ENCODE peak calls at places on chromosomes 3 and 15, in ten cellular contexts. One of them, this sample, is unnamed.

GRCh38 chr3:107738486-107739183 is 215.9 kb downstream of the BBX start:
- DNase-seq in nephron progenitor cell: no peak
- DNase-seq in breast epithelium: no peak
- DNase-seq in GM13977: no peak
- DNase-seq in progenitor cell of endocrine pancreas: no peak
- DNase-seq in HFFc6: no peak
- DNase-seq in Calu3: no peak
- DNase-seq in cardiac muscle cell: no peak
- DNase-seq in stomach: no peak
- DNase-seq in hepatocyte: no peak
- DNase-seq in this sample: no peak

GRCh38 chr3:126537116-126537729 is 13.3 kb downstream of the CHST13 start:
- DNase-seq in cardiac muscle cell: no peak
- DNase-seq in breast epithelium: no peak
- DNase-seq in Calu3: no peak
- DNase-seq in progenitor cell of endocrine pancreas: no peak
- DNase-seq in nephron progenitor cell: no peak
- DNase-seq in HFFc6: no peak
- DNase-seq in GM13977: no peak
- DNase-seq in stomach: no peak
- DNase-seq in hepatocyte: no peak
- DNase-seq in this sample: no peak

GRCh38 chr15:91853968-91854943 is 748 bp downstream of the SLCO3A1 start:
- DNase-seq in progenitor cell of endocrine pancreas: peak
- DNase-seq in GM13977: no peak
- DNase-seq in Calu3: peak
- DNase-seq in hepatocyte: peak
- DNase-seq in breast epithelium: peak
- DNase-seq in cardiac muscle cell: peak
- DNase-seq in stomach: peak
- DNase-seq in nephron progenitor cell: peak
- DNase-seq in HFFc6: no peak
- DNase-seq in this sample: no peak

GRCh38 chr3:71753716-71754609 is at the start of gene GPR27:
- DNase-seq in nephron progenitor cell: peak
- DNase-seq in breast epithelium: no peak
- DNase-seq in cardiac muscle cell: peak
- DNase-seq in hepatocyte: peak
- DNase-seq in Calu3: peak
- DNase-seq in progenitor cell of endocrine pancreas: peak
- DNase-seq in GM13977: peak
- DNase-seq in stomach: no peak
- DNase-seq in HFFc6: no peak
- DNase-seq in this sample: peak

GRCh38 chr15:59200560-59200959 is 6.1 kb upstream of the LDHAL6B start:
- DNase-seq in Calu3: no peak
- DNase-seq in breast epithelium: no peak
- DNase-seq in stomach: no peak
- DNase-seq in GM13977: no peak
- DNase-seq in nephron progenitor cell: no peak
- DNase-seq in cardiac muscle cell: no peak
- DNase-seq in progenitor cell of endocrine pancreas: no peak
- DNase-seq in HFFc6: peak
- DNase-seq in hepatocyte: no peak
- DNase-seq in this sample: peak

GRCh38 chr15:37891754-37892368 is 42.6 kb upstream of the TMCO5A start:
- DNase-seq in breast epithelium: no peak
- DNase-seq in stomach: no peak
- DNase-seq in Calu3: no peak
- DNase-seq in GM13977: peak
- DNase-seq in cardiac muscle cell: peak
- DNase-seq in HFFc6: peak
- DNase-seq in progenitor cell of endocrine pancreas: no peak
- DNase-seq in nephron progenitor cell: peak
- DNase-seq in hepatocyte: peak
- DNase-seq in this sample: peak

GRCh38 chr3:127206611-127207516 is 13.9 kb downstream of the PRR23E start:
- DNase-seq in HFFc6: no peak
- DNase-seq in GM13977: no peak
- DNase-seq in breast epithelium: no peak
- DNase-seq in Calu3: no peak
- DNase-seq in progenitor cell of endocrine pancreas: no peak
- DNase-seq in cardiac muscle cell: no peak
- DNase-seq in nephron progenitor cell: no peak
- DNase-seq in stomach: peak
- DNase-seq in hepatocyte: no peak
- DNase-seq in this sample: no peak

GRCh38 chr3:77186728-77187127 is 146.8 kb downstream of the ROBO2 start:
- DNase-seq in hepatocyte: no peak
- DNase-seq in Calu3: no peak
- DNase-seq in nephron progenitor cell: no peak
- DNase-seq in progenitor cell of endocrine pancreas: no peak
- DNase-seq in stomach: no peak
- DNase-seq in cardiac muscle cell: peak
- DNase-seq in HFFc6: no peak
- DNase-seq in GM13977: no peak
- DNase-seq in breast epithelium: no peak
- DNase-seq in this sample: peak

GRCh38 chr15:82726816-82727215 is 17.1 kb upstream of the AP3B2 start:
- DNase-seq in progenitor cell of endocrine pancreas: no peak
- DNase-seq in nephron progenitor cell: no peak
- DNase-seq in Calu3: no peak
- DNase-seq in HFFc6: no peak
- DNase-seq in GM13977: no peak
- DNase-seq in hepatocyte: no peak
- DNase-seq in cardiac muscle cell: no peak
- DNase-seq in stomach: no peak
- DNase-seq in breast epithelium: no peak
- DNase-seq in this sample: no peak

GRCh38 chr3:53226841-53227407 is 28.9 kb downstream of the TKT start:
- DNase-seq in breast epithelium: no peak
- DNase-seq in cardiac muscle cell: no peak
- DNase-seq in Calu3: no peak
- DNase-seq in HFFc6: no peak
- DNase-seq in nephron progenitor cell: no peak
- DNase-seq in hepatocyte: no peak
- DNase-seq in stomach: no peak
- DNase-seq in GM13977: no peak
- DNase-seq in progenitor cell of endocrine pancreas: no peak
- DNase-seq in this sample: no peak

GRCh38 chr3:179308006-179308405 is 14.8 kb upstream of the ZNF639 start:
- DNase-seq in breast epithelium: no peak
- DNase-seq in HFFc6: no peak
- DNase-seq in Calu3: no peak
- DNase-seq in progenitor cell of endocrine pancreas: no peak
- DNase-seq in cardiac muscle cell: no peak
- DNase-seq in hepatocyte: no peak
- DNase-seq in nephron progenitor cell: no peak
- DNase-seq in stomach: no peak
- DNase-seq in GM13977: no peak
- DNase-seq in this sample: peak

GRCh38 chr3:51675201-51675611 is 4.2 kb downstream of the TEX264 start:
- DNase-seq in GM13977: no peak
- DNase-seq in progenitor cell of endocrine pancreas: no peak
- DNase-seq in Calu3: no peak
- DNase-seq in cardiac muscle cell: peak
- DNase-seq in stomach: no peak
- DNase-seq in breast epithelium: no peak
- DNase-seq in hepatocyte: no peak
- DNase-seq in HFFc6: peak
- DNase-seq in nephron progenitor cell: no peak
- DNase-seq in this sample: peak

GRCh38 chr15:74427607-74428441 is 5.9 kb downstream of the SEMA7A start:
- DNase-seq in stomach: no peak
- DNase-seq in cardiac muscle cell: no peak
- DNase-seq in breast epithelium: no peak
- DNase-seq in nephron progenitor cell: no peak
- DNase-seq in GM13977: no peak
- DNase-seq in HFFc6: no peak
- DNase-seq in progenitor cell of endocrine pancreas: no peak
- DNase-seq in Calu3: no peak
- DNase-seq in hepatocyte: no peak
- DNase-seq in this sample: no peak

GRCh38 chr3:160879859-160880258 is 123.8 kb downstream of the PPM1L start:
- DNase-seq in Calu3: no peak
- DNase-seq in hepatocyte: no peak
- DNase-seq in progenitor cell of endocrine pancreas: no peak
- DNase-seq in stomach: no peak
- DNase-seq in breast epithelium: no peak
- DNase-seq in GM13977: no peak
- DNase-seq in HFFc6: no peak
- DNase-seq in nephron progenitor cell: no peak
- DNase-seq in cardiac muscle cell: no peak
- DNase-seq in this sample: no peak

GRCh38 chr3:133466531-133467386 is 66.9 kb downstream of the BFSP2 start:
- DNase-seq in stomach: no peak
- DNase-seq in HFFc6: no peak
- DNase-seq in hepatocyte: no peak
- DNase-seq in nephron progenitor cell: no peak
- DNase-seq in cardiac muscle cell: no peak
- DNase-seq in progenitor cell of endocrine pancreas: no peak
- DNase-seq in GM13977: no peak
- DNase-seq in breast epithelium: no peak
- DNase-seq in Calu3: no peak
- DNase-seq in this sample: no peak

GRCh38 chr3:143763568-143764162 is 84.6 kb downstream of the SLC9A9 start:
- DNase-seq in hepatocyte: peak
- DNase-seq in stomach: no peak
- DNase-seq in nephron progenitor cell: no peak
- DNase-seq in breast epithelium: no peak
- DNase-seq in Calu3: no peak
- DNase-seq in GM13977: no peak
- DNase-seq in cardiac muscle cell: peak
- DNase-seq in progenitor cell of endocrine pancreas: no peak
- DNase-seq in HFFc6: no peak
- DNase-seq in this sample: no peak
- TF ChIP-seq CTCF in hepatocyte: peak
- TF ChIP-seq CTCF in stomach: no peak
- TF ChIP-seq CTCF in nephron progenitor cell: peak
- TF ChIP-seq CTCF in breast epithelium: no peak
- TF ChIP-seq CTCF in Calu3: no peak
- TF ChIP-seq CTCF in GM13977: peak
- TF ChIP-seq CTCF in cardiac muscle cell: peak
- TF ChIP-seq CTCF in progenitor cell of endocrine pancreas: peak
- TF ChIP-seq CTCF in HFFc6: peak
- TF ChIP-seq CTCF in this sample: peak

GRCh38 chr3:36923523-36923943 is 21.3 kb downstream of the TRANK1 start:
- DNase-seq in progenitor cell of endocrine pancreas: no peak
- DNase-seq in cardiac muscle cell: no peak
- DNase-seq in hepatocyte: no peak
- DNase-seq in stomach: no peak
- DNase-seq in nephron progenitor cell: no peak
- DNase-seq in breast epithelium: no peak
- DNase-seq in Calu3: no peak
- DNase-seq in GM13977: no peak
- DNase-seq in HFFc6: no peak
- DNase-seq in this sample: no peak
- TF ChIP-seq CTCF in progenitor cell of endocrine pancreas: no peak
- TF ChIP-seq CTCF in cardiac muscle cell: no peak
- TF ChIP-seq CTCF in hepatocyte: no peak
- TF ChIP-seq CTCF in stomach: no peak
- TF ChIP-seq CTCF in nephron progenitor cell: no peak
- TF ChIP-seq CTCF in breast epithelium: no peak
- TF ChIP-seq CTCF in Calu3: no peak
- TF ChIP-seq CTCF in GM13977: no peak
- TF ChIP-seq CTCF in HFFc6: no peak
- TF ChIP-seq CTCF in this sample: peak

GRCh38 chr15:89433686-89434085 is 62.7 kb downstream of the RHCG start:
- DNase-seq in cardiac muscle cell: no peak
- DNase-seq in breast epithelium: no peak
- DNase-seq in Calu3: no peak
- DNase-seq in progenitor cell of endocrine pancreas: no peak
- DNase-seq in hepatocyte: no peak
- DNase-seq in nephron progenitor cell: no peak
- DNase-seq in HFFc6: no peak
- DNase-seq in GM13977: no peak
- DNase-seq in stomach: no peak
- DNase-seq in this sample: no peak

GRCh38 chr15:89428246-89428645 is 68.1 kb downstream of the RHCG start:
- DNase-seq in breast epithelium: no peak
- DNase-seq in GM13977: no peak
- DNase-seq in nephron progenitor cell: no peak
- DNase-seq in stomach: no peak
- DNase-seq in hepatocyte: no peak
- DNase-seq in progenitor cell of endocrine pancreas: no peak
- DNase-seq in HFFc6: no peak
- DNase-seq in cardiac muscle cell: no peak
- DNase-seq in Calu3: no peak
- DNase-seq in this sample: no peak

GRCh38 chr15:89429023-89429422 is 67.4 kb downstream of the RHCG start:
- DNase-seq in nephron progenitor cell: no peak
- DNase-seq in hepatocyte: no peak
- DNase-seq in stomach: no peak
- DNase-seq in HFFc6: peak
- DNase-seq in Calu3: peak
- DNase-seq in progenitor cell of endocrine pancreas: no peak
- DNase-seq in cardiac muscle cell: no peak
- DNase-seq in GM13977: no peak
- DNase-seq in breast epithelium: no peak
- DNase-seq in this sample: no peak

GRCh38 chr15:89429986-89430385 is 66.4 kb downstream of the RHCG start:
- DNase-seq in stomach: no peak
- DNase-seq in breast epithelium: no peak
- DNase-seq in nephron progenitor cell: no peak
- DNase-seq in cardiac muscle cell: no peak
- DNase-seq in Calu3: no peak
- DNase-seq in progenitor cell of endocrine pancreas: no peak
- DNase-seq in HFFc6: no peak
- DNase-seq in hepatocyte: no peak
- DNase-seq in GM13977: no peak
- DNase-seq in this sample: no peak

GRCh38 chr15:89430530-89431341 is 65.6 kb downstream of the RHCG start:
- DNase-seq in HFFc6: peak
- DNase-seq in breast epithelium: peak
- DNase-seq in GM13977: peak
- DNase-seq in progenitor cell of endocrine pancreas: peak
- DNase-seq in cardiac muscle cell: peak
- DNase-seq in hepatocyte: peak
- DNase-seq in nephron progenitor cell: peak
- DNase-seq in stomach: peak
- DNase-seq in Calu3: peak
- DNase-seq in this sample: no peak
- TF ChIP-seq CTCF in HFFc6: peak
- TF ChIP-seq CTCF in breast epithelium: peak
- TF ChIP-seq CTCF in GM13977: peak
- TF ChIP-seq CTCF in progenitor cell of endocrine pancreas: peak
- TF ChIP-seq CTCF in cardiac muscle cell: peak
- TF ChIP-seq CTCF in hepatocyte: peak
- TF ChIP-seq CTCF in nephron progenitor cell: peak
- TF ChIP-seq CTCF in stomach: peak
- TF ChIP-seq CTCF in Calu3: peak
- TF ChIP-seq CTCF in this sample: peak

DNA sequence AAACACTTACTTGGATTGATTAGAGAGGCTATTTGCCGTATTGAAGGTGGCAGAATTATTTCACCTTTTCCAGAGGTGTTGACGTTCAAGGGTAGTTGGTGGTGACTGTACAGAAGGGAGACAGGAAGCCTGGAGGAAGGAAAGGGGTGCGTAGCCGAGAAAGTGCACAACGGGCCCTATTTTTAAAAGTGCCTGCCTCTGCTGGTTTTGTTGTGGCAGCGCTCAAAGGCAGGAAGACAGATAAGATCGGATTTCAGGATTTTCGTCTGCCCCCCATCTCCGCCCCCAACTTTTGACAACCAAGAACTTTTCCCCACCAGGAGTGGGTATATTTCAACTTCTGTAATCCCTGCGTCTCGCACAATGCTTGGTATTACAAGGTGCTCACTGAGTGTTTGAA is 38.5 kb downstream of the SMAD3 start:
- DNase-seq in Calu3: no peak
- DNase-seq in GM13977: no peak
- DNase-seq in HFFc6: no peak
- DNase-seq in progenitor cell of endocrine pancreas: no peak
- DNase-seq in stomach: no peak
- DNase-seq in nephron progenitor cell: no peak
- DNase-seq in cardiac muscle cell: no peak
- DNase-seq in breast epithelium: no peak
- DNase-seq in hepatocyte: no peak
- DNase-seq in this sample: no peak
- TF ChIP-seq CTCF in Calu3: no peak
- TF ChIP-seq CTCF in GM13977: no peak
- TF ChIP-seq CTCF in HFFc6: no peak
- TF ChIP-seq CTCF in progenitor cell of endocrine pancreas: no peak
- TF ChIP-seq CTCF in stomach: no peak
- TF ChIP-seq CTCF in nephron progenitor cell: no peak
- TF ChIP-seq CTCF in cardiac muscle cell: no peak
- TF ChIP-seq CTCF in breast epithelium: no peak
- TF ChIP-seq CTCF in hepatocyte: no peak
- TF ChIP-seq CTCF in this sample: no peak